ENCODE peak calls at places on chromosome 17, in seven cellular contexts. A is uterus; F is effector memory CD4-positive, alpha-beta T cell; G is cardiac muscle cell; N is tibial nerve; M is brain microvascular endothelial cell; B is CD4-positive, alpha-beta memory T cell. Y is an unnamed sample. For H3K36me3, the result is how much of the 10 kb centered on the place peaks cover.

GRCh38 chr17:40518401-40519088 is 17.1 kb upstream of the TNS4 start:
- DNase-seq in A (peak), B (no peak), G (no peak), N (no peak), F (no peak), M (no peak), Y (no peak)

GRCh38 chr17:51085150-51085805 is 35.4 kb downstream of the SPAG9 start:
- DNase-seq in M (no peak), F (no peak), N (no peak), A (no peak), G (peak), B (no peak), Y (no peak)

GRCh38 chr17:12140685-12141084 is 120.0 kb downstream of the MAP2K4 start:
- DNase-seq in F (no peak), B (no peak), N (no peak), G (no peak), A (no peak), M (no peak), Y (no peak)

GRCh38 chr17:47695664-47696376 is 1.9 kb downstream of the TBKBP1 start:
- DNase-seq in A (peak), G (no peak), B (no peak), F (no peak), M (no peak), N (no peak), Y (no peak)

GRCh38 chr17:10088444-10088843 is 110.0 kb downstream of the GAS7 start:
- DNase-seq in G (no peak), F (no peak), M (no peak), B (no peak), A (no peak), N (no peak), Y (no peak)

GRCh38 chr17:69084911-69085310 is 24.2 kb upstream of the ABCA9 start:
- DNase-seq in G (no peak), F (no peak), B (no peak), A (no peak), N (no peak), M (no peak), Y (no peak)

GRCh38 chr17:40937384-40937819 is at the start of gene KRT23:
- DNase-seq in N (no peak), F (no peak), M (no peak), B (no peak), G (no peak), A (no peak), Y (no peak)

GRCh38 chr17:66893382-66893781 is 58.5 kb downstream of the CACNG5 start:
- DNase-seq in F (no peak), B (no peak), N (no peak), G (no peak), M (no peak), A (no peak), Y (no peak)

GRCh38 chr17:18219016-18219415 is 6.4 kb upstream of the LLGL1 start:
- DNase-seq in M (peak), B (no peak), A (peak), F (no peak), G (peak), N (peak), Y (no peak)

GRCh38 chr17:29836643-29837042 is 93.4 kb downstream of the SSH2 start:
- DNase-seq in B (no peak), F (no peak), G (peak), N (no peak), A (no peak), M (no peak), Y (no peak)

GRCh38 chr17:61399131-61400057 is at the start of gene TBX2:
- DNase-seq in N (peak), G (peak), F (no peak), B (no peak), A (peak), M (peak), Y (peak)

GRCh38 chr17:49512296-49513043 is 17.4 kb downstream of the NGFR start:
- DNase-seq in A (no peak), B (no peak), F (no peak), M (no peak), G (no peak), N (no peak), Y (no peak)

GRCh38 chr17:21278304-21279197 is 6.0 kb upstream of the MAP2K3 start:
- DNase-seq in N (peak), A (no peak), G (peak), F (no peak), M (no peak), B (peak), Y (peak)

GRCh38 chr17:76565728-76566612 is 19.7 kb downstream of the ST6GALNAC2 start:
- DNase-seq in M (no peak), G (no peak), N (no peak), F (no peak), B (no peak), A (no peak), Y (no peak)

GRCh38 chr17:13002761-13003453 is 14.9 kb downstream of the ELAC2 start:
- DNase-seq in G (peak), M (peak), F (no peak), A (peak), B (peak), N (peak), Y (no peak)

GRCh38 chr17:75691371-75692290 is 24.5 kb downstream of the SAP30BP start:
- DNase-seq in F (no peak), N (no peak), G (peak), A (no peak), M (no peak), B (no peak), Y (no peak)

GRCh38 chr17:76981545-76982295 is 113.5 kb downstream of the MGAT5B start:
- DNase-seq in G (no peak), F (no peak), B (no peak), M (no peak), N (no peak), A (no peak), Y (no peak)

GRCh38 chr17:63136381-63137012 is 170.5 kb downstream of the TANC2 start:
- DNase-seq in G (no peak), A (no peak), B (no peak), F (no peak), M (no peak), N (no peak), Y (no peak)

GRCh38 chr17:61011269-61011668 is 333.6 kb downstream of the BCAS3 start:
- DNase-seq in B (no peak), N (no peak), M (no peak), G (no peak), A (no peak), F (no peak), Y (no peak)

GRCh38 chr17:35103271-35103670 is 16.4 kb downstream of the RAD51D start:
- DNase-seq in N (no peak), F (no peak), A (no peak), B (no peak), M (no peak), G (no peak), Y (no peak)

GRCh38 chr17:39926588-39927100 is 757 bp downstream of the ORMDL3 start:
- DNase-seq in G (peak), M (peak), B (peak), F (peak), A (peak), N (no peak), Y (peak)

GRCh38 chr17:41360291-41360995 is 9.2 kb downstream of the KRT33B start:
- DNase-seq in B (no peak), F (no peak), N (no peak), G (peak), M (peak), A (no peak), Y (no peak)

GRCh38 chr17:1413281-1413791 is 13.3 kb upstream of the YWHAE start:
- DNase-seq in G (peak), M (peak), A (peak), B (no peak), N (peak), F (no peak), Y (no peak)

GRCh38 chr17:40554646-40555295 is 10.5 kb downstream of the CCR7 start:
- DNase-seq in A (peak), G (no peak), B (no peak), F (no peak), M (no peak), N (no peak), Y (no peak)

GRCh38 chr17:32854177-32854576 is 22.7 kb downstream of the MYO1D start:
- DNase-seq in M (no peak), N (no peak), A (no peak), F (no peak), B (no peak), G (no peak), Y (no peak)

GRCh38 chr17:2722611-2723010 is 11.0 kb upstream of the CLUH start:
- DNase-seq in N (no peak), M (no peak), B (no peak), G (no peak), A (no peak), F (no peak), Y (no peak)
- H3K4me3 ChIP-seq in N (no peak), M (no peak), B (no peak), G (no peak), A (no peak), F (no peak), Y (no peak)

GRCh38 chr17:31272236-31272635 is 24.8 kb downstream of the OMG start:
- DNase-seq in B (no peak), N (no peak), F (no peak), G (no peak), M (no peak), A (no peak), Y (no peak)
- H3K36me3 ChIP-seq in B (under half), N (under half), F (under half), G (under half), M (under half), A (under half), Y (under half)

DNA sequence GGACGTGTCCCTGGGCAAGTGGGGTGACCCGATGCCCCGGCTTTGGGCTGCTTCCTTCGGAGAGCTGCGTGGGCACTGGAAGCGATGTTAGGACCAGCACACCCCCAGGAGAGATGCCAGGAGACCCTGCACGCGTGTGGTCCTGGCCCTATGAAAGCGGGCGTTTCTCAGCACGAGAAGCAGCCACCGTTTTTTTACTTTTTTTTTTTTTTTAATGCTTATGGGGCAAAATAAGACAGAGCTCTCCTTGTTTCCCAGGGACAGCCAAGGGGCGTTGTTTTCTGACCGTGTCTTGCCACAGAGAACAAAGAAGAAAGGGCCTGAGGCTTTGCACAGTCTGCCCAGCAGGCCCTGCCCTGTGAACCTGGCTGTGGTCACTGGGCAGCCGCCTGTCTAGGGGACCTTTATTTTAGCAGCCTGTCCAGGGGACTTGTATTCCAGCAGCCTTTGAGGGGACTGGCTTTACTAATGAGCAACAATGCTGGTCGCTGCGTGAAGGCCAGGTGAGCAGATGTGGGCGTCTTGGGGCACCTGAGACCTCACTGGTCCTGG is 996 bp downstream of the SLC25A10 start:
- DNase-seq in B (no peak), M (no peak), N (no peak), G (peak), A (no peak), F (no peak), Y (no peak)
- H3K27ac ChIP-seq in B (no peak), M (no peak), N (peak), G (no peak), A (no peak), F (no peak), Y (peak)

GRCh38 chr17:43983515-43984411 is 20.7 kb upstream of the NAGS start:
- DNase-seq in M (no peak), N (no peak), B (no peak), G (no peak), F (no peak), A (no peak), Y (no peak)

GRCh38 chr17:43983196-43983514 is 21.3 kb upstream of the NAGS start:
- DNase-seq in G (no peak), N (no peak), M (no peak), F (no peak), A (no peak), B (no peak), Y (no peak)

GRCh38 chr17:43982171-43982570 is 22.3 kb upstream of the NAGS start:
- DNase-seq in G (no peak), B (no peak), N (no peak), F (no peak), A (no peak), M (no peak), Y (no peak)

GRCh38 chr17:43986225-43986981 is 18.0 kb upstream of the NAGS start:
- DNase-seq in F (no peak), A (no peak), M (no peak), B (no peak), N (no peak), G (no peak), Y (no peak)

GRCh38 chr17:43984521-43984920 is 19.9 kb upstream of the NAGS start:
- DNase-seq in M (no peak), A (no peak), N (no peak), G (no peak), F (no peak), B (no peak), Y (no peak)
- H3K4me3 ChIP-seq in M (no peak), A (no peak), N (peak), G (no peak), F (no peak), B (no peak), Y (no peak)

DNA sequence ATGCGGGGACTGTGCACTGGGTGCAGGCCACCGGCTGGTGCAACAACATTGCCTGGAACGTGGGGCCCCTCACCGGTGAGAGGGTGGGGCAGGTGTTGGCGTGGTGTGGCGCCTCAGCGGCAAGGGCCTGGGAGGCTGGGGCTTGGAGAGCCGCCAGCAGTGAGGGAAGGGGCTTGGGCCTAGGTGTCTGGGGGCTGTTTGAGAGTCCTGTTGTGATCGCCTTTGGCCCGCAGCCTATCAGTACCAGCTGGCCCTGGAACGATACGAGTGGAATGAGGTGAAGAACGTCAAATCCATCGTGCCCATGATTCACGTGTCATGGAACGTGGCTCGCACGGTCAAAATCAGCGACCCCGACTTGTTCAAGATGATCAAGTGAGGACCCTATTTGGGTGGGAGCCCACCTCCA is 2.6 kb upstream of the TMEM88 start:
- DNase-seq in N (no peak), F (no peak), G (no peak), A (no peak), M (no peak), B (no peak), Y (no peak)
- H3K36me3 ChIP-seq in N (under half), F (under half), G (under half), A (under half), M (under half), B (under half), Y (under half)

GRCh38 chr17:57782642-57783337 is 37.7 kb upstream of the CCDC182 start:
- DNase-seq in N (no peak), A (no peak), B (no peak), G (no peak), F (no peak), M (no peak), Y (no peak)

GRCh38 chr17:57784226-57784895 is 39.3 kb upstream of the CCDC182 start:
- DNase-seq in B (no peak), F (no peak), M (no peak), A (no peak), G (peak), N (no peak), Y (no peak)

GRCh38 chr17:57782051-57782490 is 37.0 kb upstream of the CCDC182 start:
- DNase-seq in M (no peak), A (no peak), N (no peak), G (peak), B (no peak), F (no peak), Y (no peak)

GRCh38 chr17:57783338-57783742 is 38.2 kb upstream of the CCDC182 start:
- DNase-seq in G (peak), B (peak), A (peak), F (peak), M (peak), N (peak), Y (peak)

GRCh38 chr17:57781386-57782050 is 36.4 kb upstream of the CCDC182 start:
- DNase-seq in F (no peak), G (peak), M (no peak), A (no peak), B (no peak), N (no peak), Y (no peak)
- H3K27ac ChIP-seq in F (no peak), G (no peak), M (no peak), A (no peak), B (no peak), N (no peak), Y (no peak)

Y was measured in CD8-positive, alpha-beta memory T cell.